ENCODE peak calls at places on chromosome 13, in eight cellular contexts. R, C, T, K, J, U, P and W are unnamed samples.

GRCh38 chr13:42355118-42355840 is 83.3 kb downstream of the AKAP11 start:
- DNase-seq in U (no peak), T (peak), K (no peak), J (no peak), P (no peak), C (no peak), R (no peak), W (no peak)

GRCh38 chr13:77928909-77929308 is 10.3 kb upstream of the EDNRB start:
- DNase-seq in K (no peak), P (no peak), U (no peak), J (no peak), R (no peak), T (no peak), C (no peak), W (no peak)

GRCh38 chr13:29999492-30000372 is 149.3 kb upstream of the UBL3 start:
- DNase-seq in R (no peak), K (no peak), J (no peak), T (no peak), U (no peak), C (no peak), P (no peak), W (no peak)

GRCh38 chr13:56924401-56924800 is 216.3 kb upstream of the PRR20A start:
- DNase-seq in J (no peak), K (no peak), R (no peak), U (no peak), T (no peak), P (no peak), C (no peak), W (no peak)

GRCh38 chr13:79392882-79393563 is 13.0 kb downstream of the RBM26 start:
- DNase-seq in K (no peak), U (no peak), C (no peak), R (no peak), T (no peak), P (no peak), J (no peak), W (no peak)

GRCh38 chr13:24270639-24271131 is 38.7 kb upstream of the C1QTNF9 start:
- DNase-seq in P (peak), T (peak), C (peak), J (no peak), R (peak), K (peak), U (peak), W (peak)

GRCh38 chr13:103303078-103303651 is 236.9 kb upstream of the SLC10A2 start:
- DNase-seq in C (no peak), U (no peak), T (no peak), J (no peak), K (no peak), P (no peak), R (no peak), W (no peak)

GRCh38 chr13:97058417-97058816 is 64.1 kb upstream of the OXGR1 start:
- DNase-seq in C (no peak), K (no peak), R (no peak), T (no peak), P (no peak), U (no peak), J (no peak), W (no peak)

GRCh38 chr13:46071590-46072249 is 19.2 kb upstream of the ZC3H13 start:
- DNase-seq in K (no peak), C (no peak), T (no peak), U (no peak), J (no peak), P (no peak), R (no peak), W (no peak)